ENCODE peak calls at places on chromosomes 5 and 9, in nine cellular contexts. One of them, this sample, is unnamed.

GRCh38 chr9:1604942-1605560 is 410.1 kb upstream of the SMARCA2 start:
- DNase-seq in A549: no peak
- DNase-seq in endothelial cell: peak
- DNase-seq in mucosa of gallbladder: no peak
- DNase-seq in pons: peak
- DNase-seq in iris pigment epithelial cell: peak
- DNase-seq in stimulated activated CD4-positive, alpha-beta T cell treated with anti-CD3 and anti-CD28 coated beads, Interleukin-12 subunit alpha, Interleukin-12 subunit beta, amount 100 ng/mL, for 4 hours: no peak
- DNase-seq in mesendoderm: peak
- DNase-seq in H54: peak
- DNase-seq in this sample: no peak

GRCh38 chr5:14503681-14504331 is 77.8 kb upstream of the OTULINL start:
- DNase-seq in A549: no peak
- DNase-seq in endothelial cell: no peak
- DNase-seq in mucosa of gallbladder: no peak
- DNase-seq in pons: no peak
- DNase-seq in iris pigment epithelial cell: no peak
- DNase-seq in stimulated activated CD4-positive, alpha-beta T cell treated with anti-CD3 and anti-CD28 coated beads, Interleukin-12 subunit alpha, Interleukin-12 subunit beta, amount 100 ng/mL, for 4 hours: no peak
- DNase-seq in mesendoderm: no peak
- DNase-seq in H54: no peak
- DNase-seq in this sample: no peak

GRCh38 chr9:70044450-70045307 is 1.0 kb downstream of the MAMDC2 start:
- DNase-seq in A549: peak
- DNase-seq in endothelial cell: peak
- DNase-seq in mucosa of gallbladder: no peak
- DNase-seq in pons: no peak
- DNase-seq in iris pigment epithelial cell: peak
- DNase-seq in stimulated activated CD4-positive, alpha-beta T cell treated with anti-CD3 and anti-CD28 coated beads, Interleukin-12 subunit alpha, Interleukin-12 subunit beta, amount 100 ng/mL, for 4 hours: no peak
- DNase-seq in mesendoderm: peak
- DNase-seq in H54: peak
- DNase-seq in this sample: no peak

GRCh38 chr5:2220741-2221140 is 338.0 kb upstream of the IRX4 start:
- DNase-seq in A549: no peak
- DNase-seq in endothelial cell: no peak
- DNase-seq in mucosa of gallbladder: no peak
- DNase-seq in pons: no peak
- DNase-seq in iris pigment epithelial cell: no peak
- DNase-seq in stimulated activated CD4-positive, alpha-beta T cell treated with anti-CD3 and anti-CD28 coated beads, Interleukin-12 subunit alpha, Interleukin-12 subunit beta, amount 100 ng/mL, for 4 hours: no peak
- DNase-seq in mesendoderm: no peak
- DNase-seq in H54: no peak
- DNase-seq in this sample: no peak

GRCh38 chr5:96933764-96934163 is 2.1 kb upstream of the LNPEP start:
- DNase-seq in A549: no peak
- DNase-seq in endothelial cell: no peak
- DNase-seq in mucosa of gallbladder: no peak
- DNase-seq in pons: no peak
- DNase-seq in iris pigment epithelial cell: no peak
- DNase-seq in stimulated activated CD4-positive, alpha-beta T cell treated with anti-CD3 and anti-CD28 coated beads, Interleukin-12 subunit alpha, Interleukin-12 subunit beta, amount 100 ng/mL, for 4 hours: no peak
- DNase-seq in mesendoderm: peak
- DNase-seq in H54: no peak
- DNase-seq in this sample: no peak

GRCh38 chr5:121982500-121983261 is 20.9 kb downstream of the SRFBP1 start:
- DNase-seq in A549: no peak
- DNase-seq in endothelial cell: no peak
- DNase-seq in mucosa of gallbladder: no peak
- DNase-seq in pons: no peak
- DNase-seq in iris pigment epithelial cell: peak
- DNase-seq in stimulated activated CD4-positive, alpha-beta T cell treated with anti-CD3 and anti-CD28 coated beads, Interleukin-12 subunit alpha, Interleukin-12 subunit beta, amount 100 ng/mL, for 4 hours: no peak
- DNase-seq in mesendoderm: no peak
- DNase-seq in H54: no peak
- DNase-seq in this sample: no peak

GRCh38 chr9:124282442-124283231 is 24.9 kb downstream of the NEK6 start:
- DNase-seq in A549: no peak
- DNase-seq in endothelial cell: no peak
- DNase-seq in mucosa of gallbladder: peak
- DNase-seq in pons: peak
- DNase-seq in iris pigment epithelial cell: peak
- DNase-seq in stimulated activated CD4-positive, alpha-beta T cell treated with anti-CD3 and anti-CD28 coated beads, Interleukin-12 subunit alpha, Interleukin-12 subunit beta, amount 100 ng/mL, for 4 hours: no peak
- DNase-seq in mesendoderm: no peak
- DNase-seq in H54: no peak
- DNase-seq in this sample: no peak

GRCh38 chr9:73053543-73053942 is 98.1 kb upstream of the ANXA1 start:
- DNase-seq in A549: no peak
- DNase-seq in endothelial cell: no peak
- DNase-seq in mucosa of gallbladder: no peak
- DNase-seq in pons: no peak
- DNase-seq in iris pigment epithelial cell: no peak
- DNase-seq in stimulated activated CD4-positive, alpha-beta T cell treated with anti-CD3 and anti-CD28 coated beads, Interleukin-12 subunit alpha, Interleukin-12 subunit beta, amount 100 ng/mL, for 4 hours: no peak
- DNase-seq in mesendoderm: no peak
- DNase-seq in H54: no peak
- DNase-seq in this sample: no peak

GRCh38 chr9:126217797-126218196 is 108.8 kb upstream of the MVB12B start:
- DNase-seq in A549: no peak
- DNase-seq in endothelial cell: no peak
- DNase-seq in mucosa of gallbladder: no peak
- DNase-seq in pons: no peak
- DNase-seq in iris pigment epithelial cell: no peak
- DNase-seq in stimulated activated CD4-positive, alpha-beta T cell treated with anti-CD3 and anti-CD28 coated beads, Interleukin-12 subunit alpha, Interleukin-12 subunit beta, amount 100 ng/mL, for 4 hours: no peak
- DNase-seq in mesendoderm: no peak
- DNase-seq in H54: no peak
- DNase-seq in this sample: no peak